ENCODE peak calls at places on chromosomes 3 and 15, in ten cellular contexts. One of them, this sample, is unnamed.

GRCh38 chr15:60529332-60529731 is 50.4 kb upstream of the ICE2 start:
- DNase-seq in body of pancreas: no peak
- DNase-seq in GM23338: no peak
- DNase-seq in kidney: no peak
- DNase-seq in A549: no peak
- DNase-seq in right lobe of liver: no peak
- DNase-seq in breast epithelium: no peak
- DNase-seq in neural progenitor cell: no peak
- DNase-seq in lower lobe of right lung: no peak
- DNase-seq in PC-9: no peak
- DNase-seq in this sample: no peak

GRCh38 chr3:141021261-141021660 is 29.9 kb upstream of the SPSB4 start:
- DNase-seq in body of pancreas: no peak
- DNase-seq in GM23338: no peak
- DNase-seq in kidney: no peak
- DNase-seq in A549: no peak
- DNase-seq in right lobe of liver: no peak
- DNase-seq in breast epithelium: no peak
- DNase-seq in neural progenitor cell: no peak
- DNase-seq in lower lobe of right lung: no peak
- DNase-seq in PC-9: no peak
- DNase-seq in this sample: no peak

GRCh38 chr3:86771741-86772512 is 219.0 kb downstream of the VGLL3 start:
- DNase-seq in body of pancreas: no peak
- DNase-seq in GM23338: no peak
- DNase-seq in kidney: peak
- DNase-seq in A549: no peak
- DNase-seq in right lobe of liver: no peak
- DNase-seq in breast epithelium: no peak
- DNase-seq in neural progenitor cell: no peak
- DNase-seq in lower lobe of right lung: no peak
- DNase-seq in PC-9: no peak
- DNase-seq in this sample: peak

GRCh38 chr3:46892285-46893145 is 15.0 kb downstream of the PTH1R start:
- DNase-seq in body of pancreas: peak
- DNase-seq in GM23338: peak
- DNase-seq in kidney: peak
- DNase-seq in A549: peak
- DNase-seq in right lobe of liver: peak
- DNase-seq in breast epithelium: peak
- DNase-seq in neural progenitor cell: peak
- DNase-seq in lower lobe of right lung: peak
- DNase-seq in PC-9: peak
- DNase-seq in this sample: peak

GRCh38 chr15:38564557-38565286 is at the start of gene RASGRP1:
- DNase-seq in body of pancreas: peak
- DNase-seq in GM23338: peak
- DNase-seq in kidney: peak
- DNase-seq in A549: peak
- DNase-seq in right lobe of liver: peak
- DNase-seq in breast epithelium: no peak
- DNase-seq in neural progenitor cell: peak
- DNase-seq in lower lobe of right lung: peak
- DNase-seq in PC-9: peak
- DNase-seq in this sample: peak

GRCh38 chr3:151015762-151016161 is 43.2 kb upstream of the CLRN1 start:
- DNase-seq in body of pancreas: no peak
- DNase-seq in GM23338: no peak
- DNase-seq in kidney: no peak
- DNase-seq in A549: no peak
- DNase-seq in right lobe of liver: no peak
- DNase-seq in breast epithelium: no peak
- DNase-seq in neural progenitor cell: no peak
- DNase-seq in lower lobe of right lung: no peak
- DNase-seq in PC-9: no peak
- DNase-seq in this sample: no peak

GRCh38 chr3:152471814-152472605 is 203.3 kb downstream of the MBNL1 start:
- DNase-seq in body of pancreas: peak
- DNase-seq in GM23338: peak
- DNase-seq in kidney: no peak
- DNase-seq in A549: peak
- DNase-seq in right lobe of liver: peak
- DNase-seq in breast epithelium: no peak
- DNase-seq in neural progenitor cell: peak
- DNase-seq in lower lobe of right lung: peak
- DNase-seq in PC-9: peak
- DNase-seq in this sample: no peak

GRCh38 chr15:72147416-72147815 is 29.2 kb downstream of the SENP8 start:
- DNase-seq in body of pancreas: no peak
- DNase-seq in GM23338: no peak
- DNase-seq in kidney: no peak
- DNase-seq in A549: no peak
- DNase-seq in right lobe of liver: no peak
- DNase-seq in breast epithelium: no peak
- DNase-seq in neural progenitor cell: no peak
- DNase-seq in lower lobe of right lung: no peak
- DNase-seq in PC-9: no peak
- DNase-seq in this sample: no peak

GRCh38 chr15:49900036-49900435 is 219.0 kb downstream of the ATP8B4 start:
- DNase-seq in body of pancreas: no peak
- DNase-seq in GM23338: no peak
- DNase-seq in kidney: no peak
- DNase-seq in A549: no peak
- DNase-seq in right lobe of liver: no peak
- DNase-seq in breast epithelium: no peak
- DNase-seq in neural progenitor cell: no peak
- DNase-seq in lower lobe of right lung: no peak
- DNase-seq in PC-9: no peak
- DNase-seq in this sample: no peak

GRCh38 chr3:38133209-38133556 is 3.7 kb downstream of the ACAA1 start:
- DNase-seq in body of pancreas: no peak
- DNase-seq in GM23338: no peak
- DNase-seq in kidney: no peak
- DNase-seq in A549: no peak
- DNase-seq in right lobe of liver: no peak
- DNase-seq in breast epithelium: no peak
- DNase-seq in neural progenitor cell: no peak
- DNase-seq in lower lobe of right lung: no peak
- DNase-seq in PC-9: no peak
- DNase-seq in this sample: no peak

GRCh38 chr3:172038823-172039222 is 555 bp upstream of the FNDC3B start:
- DNase-seq in body of pancreas: no peak
- DNase-seq in GM23338: peak
- DNase-seq in kidney: no peak
- DNase-seq in A549: no peak
- DNase-seq in right lobe of liver: no peak
- DNase-seq in breast epithelium: no peak
- DNase-seq in neural progenitor cell: peak
- DNase-seq in lower lobe of right lung: no peak
- DNase-seq in PC-9: no peak
- DNase-seq in this sample: no peak

GRCh38 chr3:172040976-172041963 is 1.9 kb downstream of the FNDC3B start:
- DNase-seq in body of pancreas: no peak
- DNase-seq in GM23338: peak
- DNase-seq in kidney: peak
- DNase-seq in A549: peak
- DNase-seq in right lobe of liver: peak
- DNase-seq in breast epithelium: no peak
- DNase-seq in neural progenitor cell: peak
- DNase-seq in lower lobe of right lung: no peak
- DNase-seq in PC-9: peak
- DNase-seq in this sample: peak

GRCh38 chr3:172039352-172040077 is at the start of gene FNDC3B:
- DNase-seq in body of pancreas: peak
- DNase-seq in GM23338: peak
- DNase-seq in kidney: peak
- DNase-seq in A549: peak
- DNase-seq in right lobe of liver: peak
- DNase-seq in breast epithelium: peak
- DNase-seq in neural progenitor cell: peak
- DNase-seq in lower lobe of right lung: peak
- DNase-seq in PC-9: peak
- DNase-seq in this sample: peak

GRCh38 chr3:172042136-172042535 is 2.8 kb downstream of the FNDC3B start:
- DNase-seq in body of pancreas: no peak
- DNase-seq in GM23338: no peak
- DNase-seq in kidney: no peak
- DNase-seq in A549: no peak
- DNase-seq in right lobe of liver: no peak
- DNase-seq in breast epithelium: no peak
- DNase-seq in neural progenitor cell: no peak
- DNase-seq in lower lobe of right lung: no peak
- DNase-seq in PC-9: no peak
- DNase-seq in this sample: no peak

GRCh38 chr3:172040078-172040975 is 949 bp downstream of the FNDC3B start:
- DNase-seq in body of pancreas: peak
- DNase-seq in GM23338: peak
- DNase-seq in kidney: peak
- DNase-seq in A549: peak
- DNase-seq in right lobe of liver: peak
- DNase-seq in breast epithelium: peak
- DNase-seq in neural progenitor cell: peak
- DNase-seq in lower lobe of right lung: peak
- DNase-seq in PC-9: peak
- DNase-seq in this sample: peak
- TF ChIP-seq CTCF in body of pancreas: peak
- TF ChIP-seq CTCF in GM23338: no peak
- TF ChIP-seq CTCF in kidney: no peak
- TF ChIP-seq CTCF in A549: no peak
- TF ChIP-seq CTCF in right lobe of liver: no peak
- TF ChIP-seq CTCF in breast epithelium: no peak
- TF ChIP-seq CTCF in neural progenitor cell: no peak
- TF ChIP-seq CTCF in lower lobe of right lung: peak
- TF ChIP-seq CTCF in PC-9: no peak
- TF ChIP-seq CTCF in this sample: no peak

DNA sequence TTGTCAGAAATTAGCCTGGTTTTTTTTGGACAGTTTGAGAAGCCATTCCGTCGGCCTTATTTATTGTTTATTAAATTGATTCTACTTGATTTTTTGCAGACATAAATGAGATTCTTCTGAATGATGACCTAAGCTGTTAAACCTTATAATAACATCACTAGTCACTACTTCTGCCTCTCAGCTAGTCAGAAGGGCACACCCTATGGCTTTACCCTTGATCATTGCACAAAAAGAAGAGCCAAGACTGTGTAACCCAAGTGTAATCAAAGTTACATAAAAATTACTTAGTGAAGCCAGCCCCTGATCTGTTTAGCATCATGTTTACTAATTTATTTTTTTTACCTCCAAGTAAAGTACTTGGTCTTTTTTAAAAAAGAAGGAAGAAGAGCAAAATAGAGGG is 64.3 kb downstream of the CHL1 start:
- DNase-seq in body of pancreas: no peak
- DNase-seq in GM23338: no peak
- DNase-seq in kidney: no peak
- DNase-seq in A549: no peak
- DNase-seq in right lobe of liver: no peak
- DNase-seq in breast epithelium: no peak
- DNase-seq in neural progenitor cell: no peak
- DNase-seq in lower lobe of right lung: no peak
- DNase-seq in PC-9: no peak
- DNase-seq in this sample: no peak
- H3K27ac ChIP-seq in body of pancreas: no peak
- H3K27ac ChIP-seq in GM23338: no peak
- H3K27ac ChIP-seq in kidney: no peak
- H3K27ac ChIP-seq in A549: no peak
- H3K27ac ChIP-seq in right lobe of liver: no peak
- H3K27ac ChIP-seq in breast epithelium: no peak
- H3K27ac ChIP-seq in neural progenitor cell: no peak
- H3K27ac ChIP-seq in lower lobe of right lung: no peak
- H3K27ac ChIP-seq in PC-9: no peak
- H3K27ac ChIP-seq in this sample: no peak

DNA sequence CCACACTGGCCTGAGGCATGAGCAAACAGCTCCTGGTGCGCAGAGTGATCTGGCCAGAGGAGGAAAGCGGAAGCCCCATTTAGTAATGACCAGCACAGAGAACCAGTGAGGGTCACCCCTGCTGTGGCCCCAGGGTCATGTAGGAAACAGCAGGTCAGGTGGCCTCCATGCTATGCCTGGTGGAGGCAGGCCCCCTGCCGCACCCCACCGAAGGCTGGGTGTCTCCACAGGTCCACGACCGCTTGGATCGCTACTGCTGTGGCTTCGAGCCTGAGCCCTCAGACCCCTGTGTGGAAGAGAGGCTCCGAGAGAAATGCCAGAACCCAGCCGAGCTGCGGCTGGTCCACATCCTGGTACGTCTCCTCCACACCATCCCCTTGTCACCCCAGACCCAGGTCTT is 52.6 kb downstream of the POMGNT2 start:
- DNase-seq in body of pancreas: no peak
- DNase-seq in GM23338: no peak
- DNase-seq in kidney: no peak
- DNase-seq in A549: no peak
- DNase-seq in right lobe of liver: no peak
- DNase-seq in breast epithelium: no peak
- DNase-seq in neural progenitor cell: no peak
- DNase-seq in lower lobe of right lung: no peak
- DNase-seq in PC-9: no peak
- DNase-seq in this sample: no peak
- TF ChIP-seq CTCF in body of pancreas: no peak
- TF ChIP-seq CTCF in GM23338: no peak
- TF ChIP-seq CTCF in kidney: no peak
- TF ChIP-seq CTCF in A549: no peak
- TF ChIP-seq CTCF in right lobe of liver: no peak
- TF ChIP-seq CTCF in breast epithelium: no peak
- TF ChIP-seq CTCF in neural progenitor cell: no peak
- TF ChIP-seq CTCF in lower lobe of right lung: no peak
- TF ChIP-seq CTCF in PC-9: no peak
- TF ChIP-seq CTCF in this sample: no peak

DNA sequence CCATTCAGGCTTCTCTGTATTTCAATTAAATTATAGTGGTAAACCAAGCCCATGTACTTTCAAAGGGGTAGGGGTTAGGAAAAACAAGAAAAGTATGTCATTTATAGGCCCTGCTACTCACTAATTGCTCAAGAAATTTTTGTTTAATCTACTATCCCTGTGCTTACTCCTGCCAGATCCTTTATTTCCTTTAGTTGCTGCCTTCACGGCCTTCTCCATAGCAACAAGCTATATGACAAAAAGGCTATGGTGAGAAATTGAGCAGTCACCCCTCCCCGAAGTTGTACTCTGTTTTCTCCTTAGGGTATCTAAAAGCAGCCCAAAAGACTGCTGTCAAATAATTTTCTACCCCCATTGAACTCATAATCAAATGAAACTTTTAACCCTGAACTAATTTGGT is 139.3 kb downstream of the RBPMS2 start:
- DNase-seq in body of pancreas: no peak
- DNase-seq in GM23338: no peak
- DNase-seq in kidney: no peak
- DNase-seq in A549: no peak
- DNase-seq in right lobe of liver: no peak
- DNase-seq in breast epithelium: no peak
- DNase-seq in neural progenitor cell: no peak
- DNase-seq in lower lobe of right lung: no peak
- DNase-seq in PC-9: no peak
- DNase-seq in this sample: no peak
- H3K27ac ChIP-seq in body of pancreas: peak
- H3K27ac ChIP-seq in GM23338: peak
- H3K27ac ChIP-seq in kidney: peak
- H3K27ac ChIP-seq in A549: no peak
- H3K27ac ChIP-seq in right lobe of liver: peak
- H3K27ac ChIP-seq in breast epithelium: peak
- H3K27ac ChIP-seq in neural progenitor cell: peak
- H3K27ac ChIP-seq in lower lobe of right lung: peak
- H3K27ac ChIP-seq in PC-9: no peak
- H3K27ac ChIP-seq in this sample: peak

GRCh38 chr3:9250236-9250635 is 790 bp upstream of the SRGAP3 start:
- DNase-seq in body of pancreas: no peak
- DNase-seq in GM23338: peak
- DNase-seq in kidney: no peak
- DNase-seq in A549: no peak
- DNase-seq in right lobe of liver: no peak
- DNase-seq in breast epithelium: no peak
- DNase-seq in neural progenitor cell: peak
- DNase-seq in lower lobe of right lung: no peak
- DNase-seq in PC-9: no peak
- DNase-seq in this sample: no peak
- TF ChIP-seq CTCF in body of pancreas: no peak
- TF ChIP-seq CTCF in GM23338: peak
- TF ChIP-seq CTCF in kidney: no peak
- TF ChIP-seq CTCF in A549: peak
- TF ChIP-seq CTCF in right lobe of liver: no peak
- TF ChIP-seq CTCF in breast epithelium: no peak
- TF ChIP-seq CTCF in neural progenitor cell: peak
- TF ChIP-seq CTCF in lower lobe of right lung: no peak
- TF ChIP-seq CTCF in PC-9: no peak
- TF ChIP-seq CTCF in this sample: no peak

This sample was measured in left lung.